ENCODE peak calls at places on chromosomes 6 and 20, in seven cellular contexts. One of them, this sample, is unnamed.

GRCh38 chr6:43791752-43792422 is 21.9 kb downstream of the VEGFA start:
- DNase-seq in activated CD4-positive, alpha-beta T cell treated with anti-CD3 and anti-CD28 coated beads for 48 hours: no peak
- DNase-seq in SHP77: no peak
- DNase-seq in effector memory CD4-positive, alpha-beta T cell: no peak
- DNase-seq in GM04504: no peak
- DNase-seq in progenitor cell of endocrine pancreas: no peak
- DNase-seq in activated naive CD8-positive, alpha-beta T cell treated with anti-CD3 and anti-CD28 coated beads, Interleukin-2, amount 50 U/mL, for 16 hours: no peak
- DNase-seq in this sample: no peak

GRCh38 chr6:11212625-11213024 is 19.8 kb downstream of the NEDD9 start:
- DNase-seq in activated CD4-positive, alpha-beta T cell treated with anti-CD3 and anti-CD28 coated beads for 48 hours: no peak
- DNase-seq in SHP77: no peak
- DNase-seq in effector memory CD4-positive, alpha-beta T cell: no peak
- DNase-seq in GM04504: peak; percentile 59
- DNase-seq in progenitor cell of endocrine pancreas: no peak
- DNase-seq in activated naive CD8-positive, alpha-beta T cell treated with anti-CD3 and anti-CD28 coated beads, Interleukin-2, amount 50 U/mL, for 16 hours: no peak
- DNase-seq in this sample: no peak

GRCh38 chr6:21987501-21987957 is 309.3 kb downstream of the PRL start:
- DNase-seq in activated CD4-positive, alpha-beta T cell treated with anti-CD3 and anti-CD28 coated beads for 48 hours: peak; percentile 9
- DNase-seq in SHP77: peak; percentile 68
- DNase-seq in effector memory CD4-positive, alpha-beta T cell: no peak
- DNase-seq in GM04504: peak; percentile 66
- DNase-seq in progenitor cell of endocrine pancreas: no peak
- DNase-seq in activated naive CD8-positive, alpha-beta T cell treated with anti-CD3 and anti-CD28 coated beads, Interleukin-2, amount 50 U/mL, for 16 hours: no peak
- DNase-seq in this sample: no peak

GRCh38 chr20:610130-611046 is at the start of gene TCF15:
- DNase-seq in activated CD4-positive, alpha-beta T cell treated with anti-CD3 and anti-CD28 coated beads for 48 hours: peak; percentile 36
- DNase-seq in SHP77: no peak
- DNase-seq in effector memory CD4-positive, alpha-beta T cell: no peak
- DNase-seq in GM04504: no peak
- DNase-seq in progenitor cell of endocrine pancreas: no peak
- DNase-seq in activated naive CD8-positive, alpha-beta T cell treated with anti-CD3 and anti-CD28 coated beads, Interleukin-2, amount 50 U/mL, for 16 hours: no peak
- DNase-seq in this sample: peak; percentile 44

GRCh38 chr6:69729870-69730449 is 66.8 kb downstream of the LMBRD1 start:
- DNase-seq in activated CD4-positive, alpha-beta T cell treated with anti-CD3 and anti-CD28 coated beads for 48 hours: no peak
- DNase-seq in SHP77: no peak
- DNase-seq in effector memory CD4-positive, alpha-beta T cell: no peak
- DNase-seq in GM04504: no peak
- DNase-seq in progenitor cell of endocrine pancreas: no peak
- DNase-seq in activated naive CD8-positive, alpha-beta T cell treated with anti-CD3 and anti-CD28 coated beads, Interleukin-2, amount 50 U/mL, for 16 hours: no peak
- DNase-seq in this sample: no peak

GRCh38 chr6:140915001-140915950 is 1217.4 kb upstream of the GJE1 start:
- DNase-seq in activated CD4-positive, alpha-beta T cell treated with anti-CD3 and anti-CD28 coated beads for 48 hours: no peak
- DNase-seq in SHP77: peak; percentile 82
- DNase-seq in effector memory CD4-positive, alpha-beta T cell: no peak
- DNase-seq in GM04504: no peak
- DNase-seq in progenitor cell of endocrine pancreas: no peak
- DNase-seq in activated naive CD8-positive, alpha-beta T cell treated with anti-CD3 and anti-CD28 coated beads, Interleukin-2, amount 50 U/mL, for 16 hours: no peak
- DNase-seq in this sample: no peak

GRCh38 chr6:158911746-158912158 is 88.2 kb downstream of the RSPH3 start:
- DNase-seq in activated CD4-positive, alpha-beta T cell treated with anti-CD3 and anti-CD28 coated beads for 48 hours: peak; percentile 34
- DNase-seq in SHP77: no peak
- DNase-seq in effector memory CD4-positive, alpha-beta T cell: no peak
- DNase-seq in GM04504: no peak
- DNase-seq in progenitor cell of endocrine pancreas: no peak
- DNase-seq in activated naive CD8-positive, alpha-beta T cell treated with anti-CD3 and anti-CD28 coated beads, Interleukin-2, amount 50 U/mL, for 16 hours: no peak
- DNase-seq in this sample: no peak

GRCh38 chr6:46113370-46113769 is 16.4 kb upstream of the ENPP4 start:
- DNase-seq in activated CD4-positive, alpha-beta T cell treated with anti-CD3 and anti-CD28 coated beads for 48 hours: no peak
- DNase-seq in SHP77: no peak
- DNase-seq in effector memory CD4-positive, alpha-beta T cell: no peak
- DNase-seq in GM04504: no peak
- DNase-seq in progenitor cell of endocrine pancreas: no peak
- DNase-seq in activated naive CD8-positive, alpha-beta T cell treated with anti-CD3 and anti-CD28 coated beads, Interleukin-2, amount 50 U/mL, for 16 hours: no peak
- DNase-seq in this sample: no peak

GRCh38 chr6:29557320-29557719 is 2.2 kb downstream of the UBD start:
- DNase-seq in activated CD4-positive, alpha-beta T cell treated with anti-CD3 and anti-CD28 coated beads for 48 hours: no peak
- DNase-seq in SHP77: no peak
- DNase-seq in effector memory CD4-positive, alpha-beta T cell: no peak
- DNase-seq in GM04504: no peak
- DNase-seq in progenitor cell of endocrine pancreas: no peak
- DNase-seq in activated naive CD8-positive, alpha-beta T cell treated with anti-CD3 and anti-CD28 coated beads, Interleukin-2, amount 50 U/mL, for 16 hours: no peak
- DNase-seq in this sample: no peak

GRCh38 chr20:2173186-2173585 is 71.6 kb downstream of the STK35 start:
- DNase-seq in activated CD4-positive, alpha-beta T cell treated with anti-CD3 and anti-CD28 coated beads for 48 hours: no peak
- DNase-seq in SHP77: no peak
- DNase-seq in effector memory CD4-positive, alpha-beta T cell: no peak
- DNase-seq in GM04504: no peak
- DNase-seq in progenitor cell of endocrine pancreas: no peak
- DNase-seq in activated naive CD8-positive, alpha-beta T cell treated with anti-CD3 and anti-CD28 coated beads, Interleukin-2, amount 50 U/mL, for 16 hours: no peak
- DNase-seq in this sample: no peak

GRCh38 chr6:7132398-7132797 is 24.6 kb downstream of the RREB1 start:
- DNase-seq in activated CD4-positive, alpha-beta T cell treated with anti-CD3 and anti-CD28 coated beads for 48 hours: no peak
- DNase-seq in SHP77: no peak
- DNase-seq in effector memory CD4-positive, alpha-beta T cell: no peak
- DNase-seq in GM04504: no peak
- DNase-seq in progenitor cell of endocrine pancreas: no peak
- DNase-seq in activated naive CD8-positive, alpha-beta T cell treated with anti-CD3 and anti-CD28 coated beads, Interleukin-2, amount 50 U/mL, for 16 hours: no peak
- DNase-seq in this sample: no peak

GRCh38 chr6:9252784-9253183 is 817.4 kb upstream of the SLC35B3 start:
- DNase-seq in activated CD4-positive, alpha-beta T cell treated with anti-CD3 and anti-CD28 coated beads for 48 hours: no peak
- DNase-seq in SHP77: no peak
- DNase-seq in effector memory CD4-positive, alpha-beta T cell: no peak
- DNase-seq in GM04504: no peak
- DNase-seq in progenitor cell of endocrine pancreas: no peak
- DNase-seq in activated naive CD8-positive, alpha-beta T cell treated with anti-CD3 and anti-CD28 coated beads, Interleukin-2, amount 50 U/mL, for 16 hours: no peak
- DNase-seq in this sample: no peak

GRCh38 chr20:36754656-36755222 is 8.8 kb upstream of the NDRG3 start:
- DNase-seq in activated CD4-positive, alpha-beta T cell treated with anti-CD3 and anti-CD28 coated beads for 48 hours: peak; percentile 31
- DNase-seq in SHP77: peak; percentile 69
- DNase-seq in effector memory CD4-positive, alpha-beta T cell: no peak
- DNase-seq in GM04504: peak; percentile 56
- DNase-seq in progenitor cell of endocrine pancreas: peak; percentile 23
- DNase-seq in activated naive CD8-positive, alpha-beta T cell treated with anti-CD3 and anti-CD28 coated beads, Interleukin-2, amount 50 U/mL, for 16 hours: no peak
- DNase-seq in this sample: peak; percentile 39

GRCh38 chr6:113570176-113570575 is 287.0 kb upstream of the MARCKS start:
- DNase-seq in activated CD4-positive, alpha-beta T cell treated with anti-CD3 and anti-CD28 coated beads for 48 hours: no peak
- DNase-seq in SHP77: no peak
- DNase-seq in effector memory CD4-positive, alpha-beta T cell: no peak
- DNase-seq in GM04504: no peak
- DNase-seq in progenitor cell of endocrine pancreas: no peak
- DNase-seq in activated naive CD8-positive, alpha-beta T cell treated with anti-CD3 and anti-CD28 coated beads, Interleukin-2, amount 50 U/mL, for 16 hours: no peak
- DNase-seq in this sample: no peak

GRCh38 chr6:168400044-168400443 is 40.9 kb upstream of the SMOC2 start:
- DNase-seq in activated CD4-positive, alpha-beta T cell treated with anti-CD3 and anti-CD28 coated beads for 48 hours: no peak
- DNase-seq in SHP77: no peak
- DNase-seq in effector memory CD4-positive, alpha-beta T cell: no peak
- DNase-seq in GM04504: no peak
- DNase-seq in progenitor cell of endocrine pancreas: no peak
- DNase-seq in activated naive CD8-positive, alpha-beta T cell treated with anti-CD3 and anti-CD28 coated beads, Interleukin-2, amount 50 U/mL, for 16 hours: no peak
- DNase-seq in this sample: no peak

GRCh38 chr6:11151488-11151887 is 40.0 kb upstream of the ERVFRD-1 start:
- DNase-seq in activated CD4-positive, alpha-beta T cell treated with anti-CD3 and anti-CD28 coated beads for 48 hours: no peak
- DNase-seq in SHP77: no peak
- DNase-seq in effector memory CD4-positive, alpha-beta T cell: no peak
- DNase-seq in GM04504: no peak
- DNase-seq in progenitor cell of endocrine pancreas: no peak
- DNase-seq in activated naive CD8-positive, alpha-beta T cell treated with anti-CD3 and anti-CD28 coated beads, Interleukin-2, amount 50 U/mL, for 16 hours: no peak
- DNase-seq in this sample: no peak

GRCh38 chr6:14841901-14842421 is 403.9 kb upstream of the JARID2 start:
- DNase-seq in activated CD4-positive, alpha-beta T cell treated with anti-CD3 and anti-CD28 coated beads for 48 hours: no peak
- DNase-seq in SHP77: no peak
- DNase-seq in effector memory CD4-positive, alpha-beta T cell: no peak
- DNase-seq in GM04504: peak; percentile 98
- DNase-seq in progenitor cell of endocrine pancreas: no peak
- DNase-seq in activated naive CD8-positive, alpha-beta T cell treated with anti-CD3 and anti-CD28 coated beads, Interleukin-2, amount 50 U/mL, for 16 hours: no peak
- DNase-seq in this sample: no peak

GRCh38 chr6:152380993-152381898 is 255.9 kb downstream of the SYNE1 start:
- DNase-seq in activated CD4-positive, alpha-beta T cell treated with anti-CD3 and anti-CD28 coated beads for 48 hours: no peak
- DNase-seq in SHP77: peak; percentile 11
- DNase-seq in effector memory CD4-positive, alpha-beta T cell: no peak
- DNase-seq in GM04504: peak; percentile 92
- DNase-seq in progenitor cell of endocrine pancreas: peak; percentile 30
- DNase-seq in activated naive CD8-positive, alpha-beta T cell treated with anti-CD3 and anti-CD28 coated beads, Interleukin-2, amount 50 U/mL, for 16 hours: no peak
- DNase-seq in this sample: no peak

GRCh38 chr20:45095753-45096371 is 5.1 kb downstream of the KCNS1 start:
- DNase-seq in activated CD4-positive, alpha-beta T cell treated with anti-CD3 and anti-CD28 coated beads for 48 hours: peak; percentile 70
- DNase-seq in SHP77: peak; percentile 18
- DNase-seq in effector memory CD4-positive, alpha-beta T cell: peak; percentile 11
- DNase-seq in GM04504: no peak
- DNase-seq in progenitor cell of endocrine pancreas: no peak
- DNase-seq in activated naive CD8-positive, alpha-beta T cell treated with anti-CD3 and anti-CD28 coated beads, Interleukin-2, amount 50 U/mL, for 16 hours: peak; percentile 32
- DNase-seq in this sample: no peak

GRCh38 chr6:29813066-29813465 is 14.6 kb upstream of the HLA-G start:
- DNase-seq in activated CD4-positive, alpha-beta T cell treated with anti-CD3 and anti-CD28 coated beads for 48 hours: no peak
- DNase-seq in SHP77: no peak
- DNase-seq in effector memory CD4-positive, alpha-beta T cell: no peak
- DNase-seq in GM04504: no peak
- DNase-seq in progenitor cell of endocrine pancreas: no peak
- DNase-seq in activated naive CD8-positive, alpha-beta T cell treated with anti-CD3 and anti-CD28 coated beads, Interleukin-2, amount 50 U/mL, for 16 hours: no peak
- DNase-seq in this sample: no peak

GRCh38 chr6:163405412-163406309 is 8.9 kb upstream of the QKI start:
- DNase-seq in activated CD4-positive, alpha-beta T cell treated with anti-CD3 and anti-CD28 coated beads for 48 hours: peak; percentile 30
- DNase-seq in SHP77: no peak
- DNase-seq in effector memory CD4-positive, alpha-beta T cell: no peak
- DNase-seq in GM04504: no peak
- DNase-seq in progenitor cell of endocrine pancreas: no peak
- DNase-seq in activated naive CD8-positive, alpha-beta T cell treated with anti-CD3 and anti-CD28 coated beads, Interleukin-2, amount 50 U/mL, for 16 hours: no peak
- DNase-seq in this sample: no peak

GRCh38 chr20:45752747-45753146 is 30.6 kb downstream of the SPINT4 start:
- DNase-seq in activated CD4-positive, alpha-beta T cell treated with anti-CD3 and anti-CD28 coated beads for 48 hours: peak; percentile 35
- DNase-seq in SHP77: no peak
- DNase-seq in effector memory CD4-positive, alpha-beta T cell: no peak
- DNase-seq in GM04504: no peak
- DNase-seq in progenitor cell of endocrine pancreas: no peak
- DNase-seq in activated naive CD8-positive, alpha-beta T cell treated with anti-CD3 and anti-CD28 coated beads, Interleukin-2, amount 50 U/mL, for 16 hours: no peak
- DNase-seq in this sample: no peak

GRCh38 chr6:28710466-28711191 is 184.9 kb downstream of the GPX5 start:
- DNase-seq in activated CD4-positive, alpha-beta T cell treated with anti-CD3 and anti-CD28 coated beads for 48 hours: peak; percentile 62
- DNase-seq in SHP77: no peak
- DNase-seq in effector memory CD4-positive, alpha-beta T cell: no peak
- DNase-seq in GM04504: no peak
- DNase-seq in progenitor cell of endocrine pancreas: no peak
- DNase-seq in activated naive CD8-positive, alpha-beta T cell treated with anti-CD3 and anti-CD28 coated beads, Interleukin-2, amount 50 U/mL, for 16 hours: no peak
- DNase-seq in this sample: no peak